ENCODE peak calls at places on chromosomes 11 and 22, in ten cellular contexts. K is body of pancreas; Q is NB4; D is GM12865; G is ovary; I is left ventricle myocardium inferior; F is GM13977; A is stomach; Z is CD4-positive, alpha-beta T cell; Y is osteocyte. S is an unnamed sample.
A peak's percentile ranks its signal among the peaks of the same experiment; 100 is the strongest.

GRCh38 chr11:132346558-132347148 is 976.2 kb downstream of the NTM start:
- DNase-seq in D (no peak), Q (no peak), Y (no peak), K (no peak), I (no peak), Z (no peak), A (no peak), F (no peak), G (no peak), S (no peak)

GRCh38 chr11:69588270-69588669 is 52.7 kb upstream of the CCND1 start:
- DNase-seq in I (no peak), A (no peak), D (no peak), Q (no peak), F (no peak), Y (no peak), Z (no peak), K (no peak), G (no peak), S (no peak)

GRCh38 chr11:10856689-10857603 is 907 bp downstream of the ZBED5 start:
- DNase-seq in I (peak; percentile 30), Y (no peak), K (peak; percentile 38), Z (no peak), G (peak; percentile 51), D (peak; percentile 62), F (peak; percentile 16), A (peak; percentile 27), Q (peak; percentile 67), S (peak; percentile 50)

GRCh38 chr11:125167292-125167953 is 2.9 kb downstream of the PKNOX2 start:
- DNase-seq in I (peak; percentile 33), D (no peak), A (no peak), Z (no peak), G (peak; percentile 77), Y (no peak), F (no peak), K (peak; percentile 71), Q (no peak), S (peak; percentile 41)

GRCh38 chr11:93493252-93493897 is 49.8 kb downstream of the SMCO4 start:
- DNase-seq in G (no peak), A (peak; percentile 46), Z (no peak), D (no peak), F (no peak), I (no peak), K (peak; percentile 39), Y (no peak), Q (no peak), S (no peak)

GRCh38 chr22:39514373-39514973 is 5.9 kb upstream of the ATF4 start:
- DNase-seq in K (no peak), A (peak; percentile 71), Q (peak; percentile 59), F (no peak), Z (peak; percentile 42), G (no peak), I (peak; percentile 62), D (peak; percentile 41), Y (no peak), S (peak; percentile 72)

GRCh38 chr11:78655561-78655960 is 80.9 kb upstream of the NARS2 start:
- DNase-seq in G (no peak), K (no peak), A (no peak), F (no peak), D (no peak), Z (no peak), Q (no peak), Y (peak; percentile 46), I (no peak), S (no peak)

GRCh38 chr11:107741044-107741823 is 29.4 kb upstream of the SLN start:
- DNase-seq in A (no peak), G (no peak), D (peak; percentile 76), Y (no peak), K (peak; percentile 18), I (no peak), Z (no peak), F (peak; percentile 60), Q (peak; percentile 77), S (peak; percentile 7)

GRCh38 chr22:25970348-25970995 is 198.8 kb upstream of the SEZ6L start:
- DNase-seq in Z (no peak), Q (no peak), G (no peak), D (peak; percentile 24), F (no peak), I (peak; percentile 49), K (no peak), A (no peak), Y (no peak), S (no peak)

GRCh38 chr11:67648140-67648795 is 2.3 kb downstream of the ACY3 start:
- DNase-seq in D (peak; percentile 87), Q (peak; percentile 71), G (no peak), A (peak; percentile 63), Y (no peak), I (no peak), F (peak; percentile 77), Z (peak; percentile 51), K (peak; percentile 76), S (peak; percentile 47)

GRCh38 chr11:19200410-19201201 is 1.2 kb downstream of the CSRP3 start:
- DNase-seq in Z (no peak), G (no peak), D (no peak), Q (no peak), Y (no peak), F (no peak), I (no peak), A (peak; percentile 71), K (no peak), S (no peak)

GRCh38 chr22:41117127-41117965 is 25.0 kb downstream of the EP300 start:
- DNase-seq in Q (no peak), G (no peak), Z (no peak), F (no peak), I (no peak), D (peak; percentile 52), A (no peak), K (no peak), Y (no peak), S (no peak)

GRCh38 chr22:26887456-26887855 is 230.1 kb downstream of the MIAT start:
- DNase-seq in Z (no peak), Y (peak; percentile 82), Q (no peak), D (no peak), F (no peak), K (no peak), A (no peak), G (no peak), I (no peak), S (no peak)

GRCh38 chr11:88304352-88304751 is 33.2 kb downstream of the CTSC start:
- DNase-seq in F (no peak), I (no peak), Y (no peak), A (no peak), K (no peak), Q (no peak), Z (no peak), G (no peak), D (no peak), S (no peak)

GRCh38 chr11:91800208-91800914 is 424.3 kb upstream of the FAT3 start:
- DNase-seq in I (no peak), K (no peak), Z (no peak), Y (no peak), D (no peak), A (no peak), F (no peak), G (no peak), Q (no peak), S (no peak)

GRCh38 chr11:65424200-65425104 is 1.9 kb downstream of the NEAT1 start:
- DNase-seq in Z (peak; percentile 66), Y (peak; percentile 84), K (peak; percentile 56), Q (peak; percentile 53), G (peak; percentile 76), D (peak; percentile 57), I (peak; percentile 50), A (peak; percentile 55), F (no peak), S (no peak)

DNA sequence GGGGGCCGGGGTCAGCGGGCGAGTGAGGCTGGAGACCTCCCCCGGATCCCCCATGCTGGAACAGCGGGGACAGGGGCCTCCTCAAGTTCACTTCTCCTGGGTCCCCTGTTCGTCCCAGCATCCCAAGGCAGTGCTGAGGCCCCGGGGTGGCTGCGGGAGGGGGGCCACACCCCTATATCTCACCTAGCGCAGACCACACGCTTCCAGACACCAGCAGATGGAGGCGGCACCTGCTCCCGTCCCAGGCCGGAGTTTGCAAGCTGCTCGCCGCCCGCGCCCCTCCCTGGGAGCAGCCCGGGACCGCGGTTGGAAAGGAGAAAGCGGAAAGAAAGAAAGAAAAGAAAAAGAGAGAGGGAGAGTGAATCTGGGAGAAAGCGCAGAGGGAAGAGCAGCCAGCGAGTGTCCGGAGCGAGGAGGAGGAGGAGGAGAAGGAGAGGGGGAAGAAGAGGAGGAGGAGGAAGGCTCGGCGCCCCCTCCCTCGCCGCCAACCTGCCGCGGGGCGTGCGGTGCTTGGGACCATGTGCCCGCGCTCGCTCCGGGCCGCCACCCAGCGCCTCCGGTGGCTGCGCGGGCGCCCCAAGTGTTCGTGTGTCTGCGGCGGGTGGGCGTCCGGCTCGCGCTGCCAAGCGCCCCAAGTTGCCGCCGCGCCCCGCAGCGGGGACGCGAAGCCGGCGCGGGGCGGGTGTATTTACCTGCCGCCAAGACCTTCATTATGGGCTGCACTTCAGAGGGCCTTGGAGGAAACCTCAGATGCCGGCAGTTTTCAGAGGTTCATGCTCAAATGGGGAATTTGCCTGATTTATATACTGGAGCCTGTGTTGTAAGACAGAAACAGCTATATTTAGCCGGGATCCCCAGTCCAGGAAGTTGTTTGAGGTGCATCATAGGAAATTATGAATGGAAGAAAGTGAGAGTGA is at the start of gene LIF:
- DNase-seq in Z (peak; percentile 54), I (no peak), A (no peak), K (no peak), Q (no peak), D (peak; percentile 34), Y (no peak), F (peak; percentile 83), G (no peak), S (no peak)
- TF ChIP-seq CTCF in Z (peak; percentile 30), I (peak; percentile 20), A (no peak), K (no peak), Q (no peak), D (no peak), Y (peak; percentile 39), F (peak; percentile 24), G (no peak), S (no peak)

DNA sequence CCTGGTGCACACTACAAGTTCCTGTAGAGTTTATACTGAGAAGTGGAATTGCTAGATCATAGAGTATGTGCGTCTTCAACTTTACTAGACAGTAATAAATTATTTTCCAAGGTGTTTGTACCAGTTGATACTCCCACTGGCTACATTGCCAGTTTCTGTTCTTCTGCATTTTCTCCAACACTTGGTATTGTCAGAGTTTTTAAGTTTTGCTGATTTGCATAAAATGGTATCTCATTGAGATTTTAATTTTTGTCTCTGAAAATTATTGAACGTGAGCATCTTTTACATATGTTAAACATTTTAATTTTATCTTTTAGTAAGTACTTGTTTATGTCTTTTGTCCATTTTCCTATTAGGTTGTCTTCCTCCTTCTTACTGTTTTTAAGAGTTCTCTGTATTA is 7.3 kb downstream of the TBCEL start:
- DNase-seq in A (no peak), Q (no peak), F (no peak), G (no peak), Z (no peak), Y (no peak), K (no peak), I (no peak), D (no peak), S (no peak)
- TF ChIP-seq CTCF in A (no peak), Q (no peak), F (no peak), G (no peak), Z (no peak), Y (no peak), K (no peak), I (no peak), D (no peak), S (no peak)

GRCh38 chr11:111423250-111423615 is 44.2 kb upstream of the POU2AF1 start:
- DNase-seq in D (no peak), F (no peak), K (no peak), Z (no peak), Y (no peak), I (no peak), G (no peak), Q (no peak), A (no peak), S (no peak)
- TF ChIP-seq CTCF in D (no peak), F (no peak), K (no peak), Z (no peak), Y (no peak), I (no peak), G (no peak), Q (no peak), A (no peak), S (no peak)

GRCh38 chr22:49626361-49627216 is 201.1 kb downstream of the BRD1 start:
- DNase-seq in D (no peak), Z (no peak), I (no peak), A (no peak), F (no peak), Q (no peak), K (no peak), G (no peak), Y (no peak), S (no peak)
- TF ChIP-seq CTCF in D (no peak), Z (no peak), I (no peak), A (no peak), F (no peak), Q (no peak), K (no peak), G (no peak), Y (no peak), S (no peak)

S was measured in endothelial cell.